ENCODE peak calls at places on chromosome 11, in four cellular contexts. One of them, this sample, is unnamed.

GRCh38 chr11:14835491-14836105 is 56.4 kb downstream of the CYP2R1 start:
- DNase-seq in stimulated activated CD4-positive, alpha-beta T cell treated with anti-CD3 and anti-CD28 coated beads, Interleukin-2, amount 100 ng/mL, for 24 hours: no peak
- DNase-seq in ovary: no peak
- DNase-seq in activated naive CD4-positive, alpha-beta T cell treated with Interleukin-2 at 50 U/mL for 16 hours: no peak
- DNase-seq in this sample: no peak

GRCh38 chr11:75450826-75451783 is 18.1 kb upstream of the KLHL35 start:
- DNase-seq in stimulated activated CD4-positive, alpha-beta T cell treated with anti-CD3 and anti-CD28 coated beads, Interleukin-2, amount 100 ng/mL, for 24 hours: peak; percentile 47
- DNase-seq in ovary: no peak
- DNase-seq in activated naive CD4-positive, alpha-beta T cell treated with Interleukin-2 at 50 U/mL for 16 hours: peak; percentile 41
- DNase-seq in this sample: no peak

GRCh38 chr11:15035283-15035682 is 38.1 kb upstream of the CALCB start:
- DNase-seq in ovary: no peak
- DNase-seq in stimulated activated CD4-positive, alpha-beta T cell treated with anti-CD3 and anti-CD28 coated beads, Interleukin-2, amount 100 ng/mL, for 24 hours: no peak
- DNase-seq in activated naive CD4-positive, alpha-beta T cell treated with Interleukin-2 at 50 U/mL for 16 hours: no peak
- DNase-seq in this sample: no peak

GRCh38 chr11:93492464-93493251 is 50.5 kb downstream of the SMCO4 start:
- DNase-seq in ovary: no peak
- DNase-seq in activated naive CD4-positive, alpha-beta T cell treated with Interleukin-2 at 50 U/mL for 16 hours: no peak
- DNase-seq in stimulated activated CD4-positive, alpha-beta T cell treated with anti-CD3 and anti-CD28 coated beads, Interleukin-2, amount 100 ng/mL, for 24 hours: no peak
- DNase-seq in this sample: no peak

GRCh38 chr11:12897390-12897789 is 111.7 kb upstream of the RASSF10 start:
- DNase-seq in activated naive CD4-positive, alpha-beta T cell treated with Interleukin-2 at 50 U/mL for 16 hours: no peak
- DNase-seq in stimulated activated CD4-positive, alpha-beta T cell treated with anti-CD3 and anti-CD28 coated beads, Interleukin-2, amount 100 ng/mL, for 24 hours: no peak
- DNase-seq in ovary: no peak
- DNase-seq in this sample: no peak

GRCh38 chr11:95487391-95487790 is 256.4 kb upstream of the SESN3 start:
- DNase-seq in stimulated activated CD4-positive, alpha-beta T cell treated with anti-CD3 and anti-CD28 coated beads, Interleukin-2, amount 100 ng/mL, for 24 hours: no peak
- DNase-seq in activated naive CD4-positive, alpha-beta T cell treated with Interleukin-2 at 50 U/mL for 16 hours: peak; percentile 6
- DNase-seq in ovary: no peak
- DNase-seq in this sample: no peak

GRCh38 chr11:21817677-21818076 is 375.2 kb upstream of the ANO5 start:
- DNase-seq in activated naive CD4-positive, alpha-beta T cell treated with Interleukin-2 at 50 U/mL for 16 hours: no peak
- DNase-seq in stimulated activated CD4-positive, alpha-beta T cell treated with anti-CD3 and anti-CD28 coated beads, Interleukin-2, amount 100 ng/mL, for 24 hours: no peak
- DNase-seq in ovary: no peak
- DNase-seq in this sample: no peak

GRCh38 chr11:120399312-120399711 is 63.1 kb downstream of the ARHGEF12 start:
- DNase-seq in stimulated activated CD4-positive, alpha-beta T cell treated with anti-CD3 and anti-CD28 coated beads, Interleukin-2, amount 100 ng/mL, for 24 hours: no peak
- DNase-seq in ovary: no peak
- DNase-seq in activated naive CD4-positive, alpha-beta T cell treated with Interleukin-2 at 50 U/mL for 16 hours: no peak
- DNase-seq in this sample: no peak

GRCh38 chr11:131354251-131354701 is 16.1 kb upstream of the NTM start:
- DNase-seq in activated naive CD4-positive, alpha-beta T cell treated with Interleukin-2 at 50 U/mL for 16 hours: no peak
- DNase-seq in stimulated activated CD4-positive, alpha-beta T cell treated with anti-CD3 and anti-CD28 coated beads, Interleukin-2, amount 100 ng/mL, for 24 hours: no peak
- DNase-seq in ovary: no peak
- DNase-seq in this sample: no peak

GRCh38 chr11:61642162-61642561 is 38.0 kb upstream of the DAGLA start:
- DNase-seq in stimulated activated CD4-positive, alpha-beta T cell treated with anti-CD3 and anti-CD28 coated beads, Interleukin-2, amount 100 ng/mL, for 24 hours: no peak
- DNase-seq in activated naive CD4-positive, alpha-beta T cell treated with Interleukin-2 at 50 U/mL for 16 hours: no peak
- DNase-seq in ovary: no peak
- DNase-seq in this sample: no peak

GRCh38 chr11:43516316-43516820 is 157.6 kb downstream of the TTC17 start:
- DNase-seq in ovary: no peak
- DNase-seq in stimulated activated CD4-positive, alpha-beta T cell treated with anti-CD3 and anti-CD28 coated beads, Interleukin-2, amount 100 ng/mL, for 24 hours: no peak
- DNase-seq in activated naive CD4-positive, alpha-beta T cell treated with Interleukin-2 at 50 U/mL for 16 hours: no peak
- DNase-seq in this sample: no peak